ENCODE peak calls at places on chromosomes 2 and 18, in ten cellular contexts. F is activated CD4-positive, alpha-beta T cell treated with anti-CD3 and anti-CD28 coated beads, Interleukin-2, amount 50 U/mL, for 1 hour; I is activated CD8-positive, alpha-beta memory T cell treated with anti-CD3 and anti-CD28 coated beads, Interleukin-2, amount 50 U/mL, for 4 hours; R is body of pancreas; T is effector memory CD4-positive, alpha-beta T cell; Z is stimulated activated CD4-positive, alpha-beta T cell treated with anti-CD3 and anti-CD28 coated beads, TNF-alpha, amount 100 ng/mL, for 4 hours; J is activated T-cell treated with anti-CD3 and anti-CD28 coated beads for 1 hour; S is cardiac fibroblast; N is mucosa of gallbladder; X is sciatic nerve. U is an unnamed sample.
A peak's percentile ranks its signal among the peaks of the same experiment; 100 is the strongest.

GRCh38 chr2:191892391-191892790 is 45.5 kb upstream of the CAVIN2 start:
- DNase-seq in F (no peak), I (no peak), R (no peak), T (no peak), Z (no peak), J (no peak), S (peak; percentile 85), N (no peak), X (no peak), U (peak; percentile 28)

GRCh38 chr2:144198116-144198515 is 321.8 kb downstream of the ZEB2 start:
- DNase-seq in F (no peak), I (no peak), R (no peak), T (no peak), Z (no peak), J (no peak), S (peak; percentile 58), N (peak; percentile 24), X (no peak), U (peak; percentile 35)

GRCh38 chr2:136920652-136921333 is 155.4 kb downstream of the THSD7B start:
- DNase-seq in F (no peak), I (no peak), R (no peak), T (no peak), Z (no peak), J (no peak), S (no peak), N (no peak), X (no peak), U (no peak)

GRCh38 chr2:238974510-238975166 is 126.8 kb downstream of the TWIST2 start:
- DNase-seq in F (no peak), I (no peak), R (no peak), T (no peak), Z (no peak), J (no peak), S (peak; percentile 90), N (peak; percentile 38), X (peak; percentile 49), U (peak; percentile 29)

GRCh38 chr2:62972601-62973000 is 78.0 kb upstream of the OTX1 start:
- DNase-seq in F (no peak), I (no peak), R (no peak), T (no peak), Z (no peak), J (no peak), S (no peak), N (no peak), X (no peak), U (no peak)

GRCh38 chr2:133434962-133435668 is 133.1 kb downstream of the NCKAP5 start:
- DNase-seq in F (no peak), I (no peak), R (peak; percentile 35), T (no peak), Z (no peak), J (no peak), S (peak; percentile 49), N (no peak), X (no peak), U (no peak)

GRCh38 chr18:78632111-78632541 is 347.5 kb upstream of the SALL3 start:
- DNase-seq in F (no peak), I (no peak), R (no peak), T (no peak), Z (no peak), J (no peak), S (no peak), N (no peak), X (no peak), U (no peak)

GRCh38 chr2:152566728-152567069 is 150.6 kb downstream of the PRPF40A start:
- DNase-seq in F (no peak), I (no peak), R (no peak), T (no peak), Z (no peak), J (no peak), S (no peak), N (no peak), X (no peak), U (no peak)

GRCh38 chr2:231133365-231134114 is 8.7 kb upstream of the HTR2B start:
- DNase-seq in F (no peak), I (no peak), R (no peak), T (no peak), Z (no peak), J (no peak), S (peak; percentile 59), N (no peak), X (no peak), U (no peak)

GRCh38 chr2:11530864-11531451 is 2.9 kb upstream of the GREB1 start:
- DNase-seq in F (no peak), I (no peak), R (no peak), T (no peak), Z (no peak), J (no peak), S (no peak), N (no peak), X (no peak), U (no peak)

GRCh38 chr2:241061275-241061674 is 40.8 kb downstream of the MTERF4 start:
- DNase-seq in F (no peak), I (no peak), R (no peak), T (no peak), Z (no peak), J (no peak), S (peak; percentile 85), N (no peak), X (no peak), U (peak; percentile 11)

GRCh38 chr18:59357928-59358327 is 1.1 kb downstream of the LMAN1 start:
- DNase-seq in F (no peak), I (no peak), R (peak; percentile 30), T (no peak), Z (no peak), J (no peak), S (peak; percentile 63), N (no peak), X (no peak), U (no peak)

GRCh38 chr2:19098467-19099160 is 259.8 kb downstream of the OSR1 start:
- DNase-seq in F (no peak), I (no peak), R (no peak), T (no peak), Z (no peak), J (no peak), S (no peak), N (no peak), X (no peak), U (no peak)

GRCh38 chr2:190404487-190404886 is 3.7 kb upstream of the MFSD6 start:
- DNase-seq in F (no peak), I (no peak), R (no peak), T (no peak), Z (no peak), J (no peak), S (peak; percentile 29), N (no peak), X (no peak), U (no peak)

GRCh38 chr2:191910518-191910917 is 63.6 kb upstream of the CAVIN2 start:
- DNase-seq in F (no peak), I (no peak), R (no peak), T (no peak), Z (no peak), J (no peak), S (peak; percentile 35), N (no peak), X (no peak), U (peak; percentile 45)

GRCh38 chr2:85705680-85706039 is 11.5 kb downstream of the GNLY start:
- DNase-seq in F (no peak), I (no peak), R (no peak), T (no peak), Z (no peak), J (no peak), S (peak; percentile 98), N (peak; percentile 46), X (no peak), U (no peak)